ENCODE peak calls at places on chromosome 3, in four cellular contexts. One of them, this sample, is unnamed.

GRCh38 chr3:172256101-172256687 is 192.1 kb downstream of the GHSR start:
- DNase-seq in heart left ventricle: peak
- DNase-seq in activated naive CD8-positive, alpha-beta T cell treated with anti-CD3 and anti-CD28 coated beads, Interleukin-2, amount 50 U/mL, for 16 hours: no peak
- DNase-seq in HFF-Myc: no peak
- DNase-seq in this sample: no peak

GRCh38 chr3:154792828-154793227 is 287.3 kb upstream of the MME start:
- DNase-seq in activated naive CD8-positive, alpha-beta T cell treated with anti-CD3 and anti-CD28 coated beads, Interleukin-2, amount 50 U/mL, for 16 hours: no peak
- DNase-seq in heart left ventricle: no peak
- DNase-seq in HFF-Myc: no peak
- DNase-seq in this sample: no peak

GRCh38 chr3:188518416-188518815 is 364.5 kb downstream of the LPP start:
- DNase-seq in activated naive CD8-positive, alpha-beta T cell treated with anti-CD3 and anti-CD28 coated beads, Interleukin-2, amount 50 U/mL, for 16 hours: no peak
- DNase-seq in HFF-Myc: no peak
- DNase-seq in heart left ventricle: no peak
- DNase-seq in this sample: no peak

GRCh38 chr3:77059354-77059753 is 19.5 kb downstream of the ROBO2 start:
- DNase-seq in heart left ventricle: no peak
- DNase-seq in activated naive CD8-positive, alpha-beta T cell treated with anti-CD3 and anti-CD28 coated beads, Interleukin-2, amount 50 U/mL, for 16 hours: no peak
- DNase-seq in HFF-Myc: no peak
- DNase-seq in this sample: no peak

GRCh38 chr3:22835041-22835440 is 368.1 kb upstream of the UBE2E2 start:
- DNase-seq in heart left ventricle: no peak
- DNase-seq in activated naive CD8-positive, alpha-beta T cell treated with anti-CD3 and anti-CD28 coated beads, Interleukin-2, amount 50 U/mL, for 16 hours: no peak
- DNase-seq in HFF-Myc: no peak
- DNase-seq in this sample: no peak

GRCh38 chr3:11556851-11557644 is 86.7 kb downstream of the VGLL4 start:
- DNase-seq in heart left ventricle: peak
- DNase-seq in activated naive CD8-positive, alpha-beta T cell treated with anti-CD3 and anti-CD28 coated beads, Interleukin-2, amount 50 U/mL, for 16 hours: no peak
- DNase-seq in HFF-Myc: no peak
- DNase-seq in this sample: no peak

GRCh38 chr3:149717391-149718056 is 34.8 kb downstream of the COMMD2 start:
- DNase-seq in heart left ventricle: peak
- DNase-seq in activated naive CD8-positive, alpha-beta T cell treated with anti-CD3 and anti-CD28 coated beads, Interleukin-2, amount 50 U/mL, for 16 hours: no peak
- DNase-seq in HFF-Myc: peak
- DNase-seq in this sample: peak

GRCh38 chr3:58839187-58839586 is 172.6 kb upstream of the FAM3D start:
- DNase-seq in heart left ventricle: no peak
- DNase-seq in HFF-Myc: no peak
- DNase-seq in activated naive CD8-positive, alpha-beta T cell treated with anti-CD3 and anti-CD28 coated beads, Interleukin-2, amount 50 U/mL, for 16 hours: no peak
- DNase-seq in this sample: no peak

GRCh38 chr3:39349080-39349479 is 19.6 kb downstream of the CCR8 start:
- DNase-seq in activated naive CD8-positive, alpha-beta T cell treated with anti-CD3 and anti-CD28 coated beads, Interleukin-2, amount 50 U/mL, for 16 hours: no peak
- DNase-seq in HFF-Myc: no peak
- DNase-seq in heart left ventricle: no peak
- DNase-seq in this sample: no peak

This sample was measured in H1.